ENCODE peak calls at places on chromosomes 11 and 22, in eight cellular contexts. T is endodermal cell, N is AG04450, W is PC-9, X is cardiac muscle cell, G is lower lobe of right lung, M is transverse colon, J is body of pancreas. Z is an unnamed sample.

GRCh38 chr22:50092342-50092741 is 2.5 kb downstream of the MOV10L1 start:
- DNase-seq in X (no peak), J (no peak), G (no peak), M (no peak), N (no peak), W (no peak), T (no peak), Z (no peak)

GRCh38 chr22:31098633-31099110 is 8.7 kb downstream of the SELENOM start:
- DNase-seq in N (no peak), W (peak), M (peak), G (no peak), J (no peak), T (peak), X (peak), Z (no peak)

GRCh38 chr11:27718853-27719574 is 18.8 kb upstream of the BDNF start:
- DNase-seq in M (peak), N (no peak), G (no peak), J (peak), X (peak), T (peak), W (no peak), Z (peak)

GRCh38 chr11:88016392-88017020 is 158.7 kb downstream of the RAB38 start:
- DNase-seq in G (no peak), N (peak), T (peak), X (peak), W (peak), M (peak), J (peak), Z (peak)

GRCh38 chr11:76686261-76687079 is 15.9 kb upstream of the LRRC32 start:
- DNase-seq in J (no peak), G (no peak), X (no peak), T (peak), M (no peak), W (no peak), N (no peak), Z (no peak)

GRCh38 chr11:126521196-126521595 is 165.7 kb downstream of the ST3GAL4 start:
- DNase-seq in G (no peak), W (no peak), N (no peak), M (no peak), X (no peak), J (no peak), T (no peak), Z (no peak)

GRCh38 chr22:44567846-44568493 is 69.9 kb upstream of the RTL6 start:
- DNase-seq in T (peak), X (peak), N (no peak), M (peak), J (peak), G (peak), W (no peak), Z (no peak)

GRCh38 chr11:10382518-10382917 is 72.5 kb upstream of the AMPD3 start:
- DNase-seq in J (no peak), W (no peak), N (no peak), T (peak), G (peak), M (no peak), X (no peak), Z (peak)

GRCh38 chr11:45091563-45092392 is 54.7 kb upstream of the PRDM11 start:
- DNase-seq in X (peak), N (no peak), M (no peak), G (no peak), W (peak), J (peak), T (peak), Z (no peak)

GRCh38 chr22:46993626-46994025 is 231.2 kb downstream of the TBC1D22A start:
- DNase-seq in J (peak), X (no peak), G (peak), M (no peak), W (no peak), T (no peak), N (no peak), Z (no peak)

GRCh38 chr22:42892571-42893316 is 35.7 kb upstream of the ARFGAP3 start:
- DNase-seq in G (peak), J (peak), W (no peak), N (no peak), X (no peak), T (no peak), M (no peak), Z (no peak)
- H3K27ac ChIP-seq in G (peak), J (peak), W (no peak), N (no peak), X (no peak), T (no peak), M (peak), Z (peak)

GRCh38 chr11:6638437-6638836 is 17.2 kb downstream of the DCHS1 start:
- DNase-seq in G (no peak), J (peak), M (no peak), N (no peak), W (no peak), T (no peak), X (no peak), Z (no peak)
- TF ChIP-seq CTCF in G (no peak), J (no peak), M (no peak), N (no peak), W (no peak), T (no peak), X (no peak), Z (no peak)

DNA sequence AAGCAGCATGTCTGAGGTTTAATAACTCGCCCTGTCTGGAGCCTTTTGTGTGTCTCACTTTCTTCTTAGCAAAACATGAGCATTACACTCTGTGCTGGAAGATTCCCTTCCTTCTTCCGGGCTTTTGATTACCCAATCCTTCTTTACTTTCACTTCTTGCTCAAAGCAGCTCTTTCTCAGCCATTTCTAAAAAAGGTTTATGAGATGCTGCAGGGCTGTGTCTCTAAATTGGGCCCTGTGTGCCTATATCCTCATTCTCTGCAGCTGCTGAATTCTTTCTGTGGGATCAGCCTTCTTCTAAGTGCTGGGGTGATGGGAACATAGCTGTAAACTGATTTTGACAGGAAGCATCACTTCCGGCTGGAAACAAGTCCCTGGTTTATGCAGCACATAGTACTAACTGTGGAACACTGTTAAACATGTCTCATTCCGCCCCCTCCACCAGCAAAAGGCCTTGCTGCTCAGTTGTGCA is 71.8 kb downstream of the PIWIL4 start:
- DNase-seq in J (no peak), N (no peak), W (peak), T (no peak), M (no peak), X (no peak), G (no peak), Z (no peak)
- H3K27ac ChIP-seq in J (no peak), N (no peak), W (peak), T (no peak), M (peak), X (no peak), G (peak), Z (no peak)

GRCh38 chr11:64803163-64803845 is at the start of gene MAP4K2:
- DNase-seq in M (peak), J (peak), N (peak), T (peak), W (peak), G (peak), X (peak), Z (peak)
- TF ChIP-seq CTCF in M (peak), J (peak), N (peak), T (peak), W (peak), G (peak), X (peak), Z (peak)

GRCh38 chr11:70159612-70160570 is 43.2 kb upstream of the FADD start:
- DNase-seq in T (no peak), J (no peak), X (no peak), M (peak), N (no peak), G (no peak), W (peak), Z (peak)
- H3K27ac ChIP-seq in T (no peak), J (no peak), X (no peak), M (no peak), N (no peak), G (no peak), W (peak), Z (peak)

GRCh38 chr22:29080061-29080975 is 7.5 kb downstream of the KREMEN1 start:
- DNase-seq in J (peak), M (no peak), W (peak), X (no peak), T (no peak), N (no peak), G (no peak), Z (no peak)
- TF ChIP-seq CTCF in J (no peak), M (no peak), W (no peak), X (no peak), T (no peak), N (no peak), G (no peak), Z (no peak)

DNA sequence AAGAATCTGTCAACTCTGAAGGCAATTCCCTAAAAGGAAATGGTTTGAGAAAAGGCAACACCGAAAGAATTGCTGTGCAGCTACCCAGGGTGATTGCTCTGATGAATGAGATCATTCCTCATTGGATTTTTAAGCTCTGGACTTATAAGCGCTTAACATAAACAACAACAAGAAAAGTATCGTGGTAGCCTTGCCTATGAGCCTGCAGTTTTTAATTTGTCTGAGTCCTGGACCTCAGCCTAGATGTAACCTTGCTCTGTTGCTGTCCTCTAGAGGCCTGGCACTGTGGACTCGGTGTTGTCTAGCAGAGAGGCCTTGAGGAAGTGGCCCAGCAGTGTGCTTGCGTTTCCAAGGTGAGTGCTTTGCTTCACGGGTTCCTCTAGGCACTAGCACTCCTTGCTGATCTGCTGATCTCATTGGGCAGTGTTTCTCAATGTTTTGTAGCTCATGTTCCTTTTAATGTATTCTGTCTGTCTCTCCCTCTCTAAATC is 20.4 kb downstream of the CCDC81 start:
- DNase-seq in W (no peak), X (peak), T (peak), M (no peak), G (no peak), N (no peak), J (peak), Z (no peak)
- H3K27ac ChIP-seq in W (no peak), X (peak), T (no peak), M (no peak), G (no peak), N (peak), J (no peak), Z (no peak)

DNA sequence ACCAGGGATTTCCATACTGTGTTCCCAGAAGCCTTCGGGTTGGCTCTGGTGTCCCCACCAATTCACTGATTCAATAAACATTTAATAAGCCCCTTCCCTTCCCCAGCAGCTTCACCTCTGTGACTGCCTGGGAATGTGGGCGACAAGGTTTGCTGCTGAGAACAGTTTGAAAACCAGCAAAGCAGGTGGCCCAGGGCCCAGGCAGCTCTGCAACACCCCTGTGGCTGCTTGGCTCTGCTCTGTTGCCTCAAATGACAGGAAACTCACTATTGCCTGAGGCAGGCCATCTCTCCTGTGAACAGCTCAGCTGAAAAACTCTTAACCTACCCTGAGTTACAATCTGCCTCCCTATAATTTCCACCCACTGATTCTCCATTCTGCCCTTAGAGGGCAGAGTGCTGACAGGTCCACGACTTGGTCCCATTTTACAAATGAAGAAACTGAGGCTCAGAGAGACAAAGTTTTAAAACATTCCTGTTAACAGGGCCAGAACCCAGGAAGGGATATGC is 10.5 kb downstream of the ADORA2A start:
- DNase-seq in M (no peak), X (no peak), W (peak), N (no peak), G (no peak), T (peak), J (no peak), Z (no peak)
- TF ChIP-seq CTCF in M (no peak), X (peak), W (peak), N (peak), G (no peak), T (peak), J (no peak), Z (no peak)